ENCODE peak calls at places on chromosomes 6 and 20, in five cellular contexts. U, Y, T, S and W are unnamed samples.

GRCh38 chr6:139409026-139409425 is 34.6 kb upstream of the CITED2 start:
- DNase-seq in Y (no peak), U (no peak), S (no peak), T (no peak), W (peak)

GRCh38 chr6:112044196-112044595 is 9.7 kb upstream of the CCN6 start:
- DNase-seq in S (no peak), U (no peak), T (no peak), Y (no peak), W (no peak)

GRCh38 chr6:140043357-140043756 is 668.9 kb upstream of the CITED2 start:
- DNase-seq in Y (no peak), S (no peak), T (no peak), U (peak), W (peak)

GRCh38 chr6:139030539-139030938 is 2.0 kb downstream of the ABRACL start:
- DNase-seq in T (no peak), U (no peak), Y (no peak), S (no peak), W (no peak)

GRCh38 chr20:58378704-58379103 is 10.3 kb upstream of the VAPB start:
- DNase-seq in T (no peak), Y (no peak), U (no peak), S (no peak), W (no peak)

GRCh38 chr6:158223926-158224325 is 55.8 kb downstream of the GTF2H5 start:
- DNase-seq in S (no peak), Y (no peak), T (no peak), U (no peak), W (no peak)

GRCh38 chr6:157834549-157834948 is 11.5 kb downstream of the SNX9 start:
- DNase-seq in S (no peak), U (no peak), Y (no peak), T (no peak), W (no peak)

GRCh38 chr6:168374541-168375071 is 55.0 kb upstream of the DACT2 start:
- DNase-seq in U (no peak), S (no peak), T (no peak), Y (no peak), W (no peak)

GRCh38 chr6:133584903-133585302 is 304.0 kb upstream of the TCF21 start:
- DNase-seq in U (no peak), S (no peak), Y (no peak), T (no peak), W (no peak)

GRCh38 chr20:15895560-15896084 is 677.6 kb downstream of the KIF16B start:
- DNase-seq in T (no peak), U (no peak), Y (no peak), S (no peak), W (no peak)

GRCh38 chr20:35831029-35831428 is 59.2 kb downstream of the PHF20 start:
- DNase-seq in T (no peak), S (no peak), U (no peak), Y (no peak), W (peak)

GRCh38 chr20:15675813-15676484 is 897.3 kb downstream of the KIF16B start:
- DNase-seq in T (no peak), U (no peak), S (no peak), Y (no peak), W (no peak)

GRCh38 chr6:169026175-169026574 is 227.5 kb downstream of the THBS2 start:
- DNase-seq in T (no peak), U (no peak), Y (no peak), S (no peak), W (no peak)

GRCh38 chr20:57819291-57819690 is 109.5 kb upstream of the PMEPA1 start:
- DNase-seq in Y (no peak), U (no peak), S (no peak), T (no peak), W (no peak)

GRCh38 chr6:135887069-135887468 is 35.6 kb downstream of the PDE7B start:
- DNase-seq in S (no peak), U (no peak), Y (peak), T (no peak), W (no peak)

GRCh38 chr20:13207016-13207415 is 14.1 kb upstream of the ISM1 start:
- DNase-seq in S (no peak), Y (no peak), T (no peak), U (no peak), W (no peak)

GRCh38 chr6:37816599-37817375 is 2.7 kb upstream of the ZFAND3 start:
- DNase-seq in U (no peak), T (no peak), Y (peak), S (no peak), W (no peak)

GRCh38 chr6:41008011-41008410 is 31.0 kb downstream of the UNC5CL start:
- DNase-seq in S (no peak), Y (no peak), U (no peak), T (no peak), W (no peak)

GRCh38 chr6:107578642-107579332 is 88.9 kb downstream of the SOBP start:
- DNase-seq in T (no peak), U (no peak), S (peak), Y (no peak), W (no peak)

GRCh38 chr6:22146581-22147468 is 150.0 kb downstream of the PRL start:
- DNase-seq in S (no peak), T (no peak), Y (no peak), U (no peak), W (no peak)

GRCh38 chr20:56163806-56164205 is 84.7 kb upstream of the MC3R start:
- DNase-seq in S (no peak), U (no peak), Y (no peak), T (no peak), W (no peak)

GRCh38 chr6:42697268-42697655 is 25.1 kb downstream of the PRPH2 start:
- DNase-seq in S (no peak), T (no peak), U (no peak), Y (no peak), W (no peak)

GRCh38 chr6:32068867-32069266 is 30.7 kb downstream of the CYP21A2 start:
- DNase-seq in S (no peak), Y (no peak), U (no peak), T (no peak), W (no peak)

GRCh38 chr6:25883536-25883935 is 9.5 kb upstream of the SLC17A3 start:
- DNase-seq in S (no peak), T (no peak), Y (no peak), U (no peak), W (no peak)

GRCh38 chr20:62364911-62365736 is 2.0 kb downstream of the LAMA5 start:
- DNase-seq in Y (no peak), T (no peak), S (peak), U (no peak), W (no peak)

GRCh38 chr6:102389994-102390393 is 996.5 kb downstream of the GRIK2 start:
- DNase-seq in S (no peak), Y (no peak), U (no peak), T (no peak), W (no peak)

GRCh38 chr6:18284261-18284660 is 19.9 kb upstream of the DEK start:
- DNase-seq in S (no peak), T (no peak), U (no peak), Y (no peak), W (no peak)

GRCh38 chr6:39091163-39091562 is 23.8 kb downstream of the SAYSD1 start:
- DNase-seq in T (no peak), S (no peak), U (no peak), Y (no peak), W (no peak)

GRCh38 chr6:43491750-43492661 is 14.6 kb downstream of the TJAP1 start:
- DNase-seq in Y (no peak), U (no peak), S (no peak), T (no peak), W (peak)

GRCh38 chr6:126307859-126308258 is 32.1 kb upstream of the CENPW start:
- DNase-seq in Y (no peak), T (no peak), S (no peak), U (no peak), W (peak)

GRCh38 chr6:139800837-139801236 is 426.4 kb upstream of the CITED2 start:
- DNase-seq in T (no peak), S (no peak), U (no peak), Y (no peak), W (no peak)

GRCh38 chr6:149842331-149842730 is 21.8 kb downstream of the LRP11 start:
- DNase-seq in Y (no peak), S (no peak), T (no peak), U (no peak), W (no peak)

GRCh38 chr20:23125625-23126191 is 39.6 kb upstream of the CD93 start:
- DNase-seq in T (peak), Y (no peak), U (no peak), S (no peak), W (peak)

GRCh38 chr6:135274561-135275293 is 93.6 kb downstream of the MYB start:
- DNase-seq in T (no peak), S (peak), U (no peak), Y (no peak), W (peak)

GRCh38 chr6:52328721-52329120 is 33.2 kb upstream of the PAQR8 start:
- DNase-seq in Y (peak), U (no peak), S (no peak), T (no peak), W (no peak)

GRCh38 chr6:52331793-52332457 is 30.0 kb upstream of the PAQR8 start:
- DNase-seq in Y (no peak), S (no peak), T (no peak), U (no peak), W (no peak)

GRCh38 chr6:52328303-52328662 is 33.7 kb upstream of the PAQR8 start:
- DNase-seq in S (no peak), Y (peak), U (no peak), T (no peak), W (no peak)

GRCh38 chr6:52333840-52334200 is 28.1 kb upstream of the PAQR8 start:
- DNase-seq in S (no peak), T (peak), Y (no peak), U (no peak), W (no peak)

DNA sequence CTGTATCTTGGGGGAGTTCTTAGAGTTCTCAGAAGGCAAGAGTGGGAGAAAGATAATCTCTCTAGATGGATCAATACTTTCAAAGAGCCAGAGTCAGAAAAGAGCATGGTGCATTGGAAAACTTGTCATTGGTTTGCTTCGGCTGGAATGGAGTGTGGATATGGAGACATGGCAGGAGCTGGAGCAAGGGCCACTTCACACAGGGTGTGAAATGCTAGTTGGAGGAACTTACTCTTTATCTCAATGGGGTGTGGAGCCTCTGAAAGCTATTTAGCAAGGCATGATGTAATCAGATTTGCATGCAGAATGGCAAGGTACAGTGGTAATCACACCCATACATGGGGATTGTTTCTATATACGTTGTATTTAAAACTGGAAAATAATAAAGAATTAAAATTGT is 31.5 kb upstream of the PAQR8 start:
- DNase-seq in S (no peak), Y (no peak), U (no peak), T (peak), W (no peak)
- TF ChIP-seq MAFK in S (no peak), Y (no peak), U (no peak), T (no peak), W (no peak)

GRCh38 chr6:21144928-21145327 is 448.6 kb upstream of the SOX4 start:
- DNase-seq in T (no peak), S (no peak), U (no peak), Y (no peak), W (no peak)
- TF ChIP-seq MAFK in T (no peak), S (no peak), U (no peak), Y (no peak), W (no peak)

DNA sequence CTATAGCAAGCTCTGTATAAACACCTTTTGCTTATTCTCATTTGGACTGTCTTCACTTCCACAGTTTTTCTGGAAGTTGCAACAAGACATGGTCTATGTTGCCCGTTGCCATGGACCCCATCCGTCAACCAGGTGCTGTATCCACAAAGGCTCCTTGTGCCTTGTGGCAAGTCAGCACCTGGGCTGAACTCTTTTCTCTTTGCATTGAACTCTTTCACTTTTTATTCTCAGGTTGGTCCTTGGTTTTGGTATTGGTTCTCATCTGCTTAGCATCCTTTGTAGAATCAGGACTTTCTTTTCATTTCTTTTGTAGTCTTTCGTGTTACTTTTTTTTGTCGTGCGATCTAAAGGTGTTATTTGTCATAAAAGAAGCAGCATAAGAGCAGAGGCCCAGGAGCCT is 5.0 kb upstream of the GSTA1 start:
- DNase-seq in S (no peak), U (no peak), T (no peak), Y (no peak), W (no peak)
- TF ChIP-seq MAFK in S (no peak), U (no peak), T (no peak), Y (no peak), W (no peak)

GRCh38 chr6:13285705-13286104 is 42.6 kb downstream of the TBC1D7 start:
- DNase-seq in U (no peak), T (no peak), S (no peak), Y (no peak), W (no peak)

GRCh38 chr6:13288481-13288880 is 39.9 kb downstream of the TBC1D7 start:
- DNase-seq in Y (no peak), S (no peak), U (no peak), T (no peak), W (no peak)

GRCh38 chr6:13284646-13285045 is 43.7 kb downstream of the TBC1D7 start:
- DNase-seq in T (no peak), Y (no peak), U (no peak), S (no peak), W (no peak)

GRCh38 chr6:13287104-13287503 is 41.2 kb downstream of the TBC1D7 start:
- DNase-seq in U (no peak), T (peak), Y (no peak), S (no peak), W (no peak)

DNA sequence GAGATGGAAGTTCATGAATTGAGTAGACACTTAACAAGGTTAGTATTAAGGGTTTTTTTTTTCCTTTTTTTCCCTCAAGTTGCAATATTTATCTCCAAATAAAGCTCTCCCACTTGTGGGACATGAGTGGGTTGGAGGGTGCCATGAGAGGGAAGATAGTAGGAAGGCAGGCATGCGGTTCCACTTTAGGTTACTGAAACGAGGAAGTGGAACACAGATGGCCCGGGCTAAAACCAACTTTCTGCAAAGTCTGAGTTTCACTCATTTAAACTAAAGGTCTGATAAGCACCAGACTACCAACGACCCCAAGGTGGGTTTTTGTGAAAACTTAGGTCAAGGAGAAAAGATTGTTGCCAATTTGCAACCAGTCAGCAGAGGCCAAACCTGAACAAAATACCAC is 42.2 kb downstream of the TBC1D7 start:
- DNase-seq in S (no peak), U (no peak), T (no peak), Y (no peak), W (no peak)
- TF ChIP-seq MAFK in S (no peak), U (no peak), T (no peak), Y (no peak), W (no peak)

DNA sequence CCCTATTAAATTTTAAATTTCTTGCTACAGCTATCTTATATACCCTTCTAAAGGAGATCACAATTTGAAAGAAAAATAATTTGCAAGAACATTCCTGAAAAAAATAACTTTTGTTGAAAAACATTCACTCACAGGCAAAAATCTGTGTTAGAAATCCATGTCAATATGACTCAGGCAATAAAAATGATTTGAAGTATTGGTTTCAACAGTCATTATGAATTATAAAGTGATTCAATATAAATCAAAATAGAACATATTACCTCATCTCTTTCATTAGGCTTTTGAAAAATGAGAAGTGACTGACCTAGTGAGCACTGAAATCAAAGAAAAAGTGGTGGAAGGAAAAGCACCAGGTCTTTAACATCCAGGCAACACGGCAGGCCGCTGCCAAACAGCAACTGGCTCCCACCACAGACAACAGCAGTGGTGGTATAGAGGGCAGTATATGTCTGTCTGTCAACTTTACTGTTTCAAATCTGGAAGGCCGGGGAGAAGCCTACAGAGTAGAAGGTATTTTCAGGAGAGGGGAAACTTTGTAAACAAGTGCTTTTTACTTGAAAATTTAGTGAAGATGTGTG is 68.9 kb downstream of the MAN1A1 start:
- DNase-seq in Y (no peak), S (no peak), T (no peak), U (no peak), W (no peak)
- TF ChIP-seq MAFK in Y (no peak), S (no peak), T (no peak), U (no peak), W (no peak)